ENCODE peak calls at places on chromosomes 2 and 18, in nine cellular contexts. N, G, U, W, F, P, C, K and D are unnamed samples.

GRCh38 chr2:16162491-16163040 is 222.2 kb downstream of the MYCN start:
- DNase-seq in F (no peak), P (no peak), C (no peak), W (no peak), K (no peak), N (no peak), U (peak), G (no peak), D (no peak)

GRCh38 chr2:227125506-227125905 is 38.5 kb downstream of the COL4A4 start:
- DNase-seq in K (no peak), F (no peak), N (no peak), W (no peak), P (no peak), G (no peak), U (no peak), C (peak), D (no peak)

GRCh38 chr2:60707750-60708371 is 48.2 kb upstream of the PAPOLG start:
- DNase-seq in N (no peak), W (no peak), P (no peak), F (peak), C (peak), U (no peak), G (peak), K (peak), D (peak)

GRCh38 chr2:15763822-15764682 is 172.4 kb downstream of the DDX1 start:
- DNase-seq in G (no peak), W (no peak), P (no peak), K (no peak), F (no peak), N (no peak), U (no peak), C (no peak), D (no peak)

GRCh38 chr2:196985524-196986183 is 59.1 kb upstream of the PGAP1 start:
- DNase-seq in U (no peak), G (no peak), N (no peak), K (no peak), C (no peak), W (no peak), F (no peak), P (no peak), D (no peak)

GRCh38 chr2:32678825-32679224 is 51.0 kb downstream of the TTC27 start:
- DNase-seq in W (no peak), C (peak), G (no peak), U (no peak), N (no peak), P (no peak), K (no peak), F (no peak), D (no peak)

GRCh38 chr2:69225933-69226332 is 161.1 kb downstream of the GFPT1 start:
- DNase-seq in K (no peak), N (no peak), G (no peak), P (no peak), W (no peak), U (no peak), F (no peak), C (no peak), D (no peak)

GRCh38 chr2:189267925-189268579 is 88.5 kb upstream of the COL5A2 start:
- DNase-seq in F (no peak), C (no peak), K (no peak), G (no peak), P (no peak), U (no peak), N (no peak), W (no peak), D (no peak)

GRCh38 chr2:58769494-58770239 is 528.5 kb upstream of the FANCL start:
- DNase-seq in U (no peak), P (no peak), K (no peak), C (no peak), N (no peak), F (no peak), G (peak), W (no peak), D (peak)

GRCh38 chr2:35298493-35298892 is 1057.1 kb upstream of the CRIM1 start:
- DNase-seq in N (no peak), K (no peak), U (no peak), P (no peak), G (no peak), C (peak), F (no peak), W (no peak), D (no peak)

GRCh38 chr2:62381672-62382071 is 124.3 kb downstream of the TMEM17 start:
- DNase-seq in N (no peak), P (no peak), W (no peak), U (no peak), G (no peak), K (no peak), F (no peak), C (no peak), D (no peak)

GRCh38 chr18:50559750-50560680 is at the start of gene MAPK4:
- DNase-seq in C (no peak), W (no peak), K (peak), P (peak), N (peak), G (peak), F (peak), U (peak), D (peak)

GRCh38 chr2:175854149-175854548 is 147.9 kb downstream of the LNPK start:
- DNase-seq in G (no peak), F (no peak), W (no peak), U (no peak), N (no peak), P (peak), K (no peak), C (no peak), D (no peak)

GRCh38 chr2:148546270-148546669 is 98.3 kb upstream of the EPC2 start:
- DNase-seq in U (no peak), P (no peak), F (no peak), K (no peak), G (no peak), W (no peak), C (no peak), N (no peak), D (no peak)

GRCh38 chr2:45821558-45822271 is 170.2 kb downstream of the PRKCE start:
- DNase-seq in U (peak), K (peak), P (no peak), G (no peak), C (peak), W (no peak), N (peak), F (no peak), D (no peak)

GRCh38 chr2:176582990-176583481 is 313.8 kb downstream of the MTX2 start:
- DNase-seq in N (peak), C (peak), U (no peak), G (no peak), W (no peak), P (no peak), K (peak), F (no peak), D (peak)

GRCh38 chr2:112121682-112122254 is 16.4 kb upstream of the FBLN7 start:
- DNase-seq in C (peak), W (peak), P (no peak), K (peak), N (no peak), F (no peak), G (no peak), U (peak), D (peak)